ENCODE peak calls at places on chromosomes 3 and 15, in seven cellular contexts. P is SK-N-SH, N is HCT116, U is K562, A is HepG2, D is GM12878, E is H1. W is an unnamed sample.
A peak's percentile ranks its signal among the peaks of the same experiment; 100 is the strongest.

GRCh38 chr15:69094124-69095030 is 66.1 kb upstream of the GLCE start:
- DNase-seq in P (peak; percentile 47), U (no peak), D (no peak), E (no peak), N (no peak), A (no peak), W (no peak)

GRCh38 chr15:67853454-67853853 is 13.6 kb upstream of the RNU6-1 start:
- DNase-seq in D (no peak), U (no peak), A (no peak), P (no peak), N (no peak), E (no peak), W (no peak)

GRCh38 chr15:46080018-46080417 is 445.2 kb downstream of the SQOR start:
- DNase-seq in E (no peak), N (no peak), P (peak; percentile 61), D (no peak), U (no peak), A (no peak), W (no peak)

GRCh38 chr15:24878153-24878552 is 76.6 kb upstream of the SNRPN start:
- DNase-seq in N (no peak), A (peak; percentile 38), U (no peak), P (peak; percentile 57), D (no peak), E (no peak), W (peak; percentile 85)

GRCh38 chr3:155859859-155860258 is 5.6 kb upstream of the SLC33A1 start:
- DNase-seq in N (no peak), U (no peak), E (no peak), A (peak; percentile 44), P (peak; percentile 36), D (no peak), W (peak; percentile 19)

GRCh38 chr15:73108676-73109075 is 56.4 kb downstream of the NEO1 start:
- DNase-seq in U (no peak), P (no peak), A (no peak), N (no peak), E (no peak), D (no peak), W (no peak)

GRCh38 chr3:177713921-177714900 is 516.9 kb upstream of the TBL1XR1 start:
- DNase-seq in P (peak; percentile 44), N (no peak), A (no peak), U (no peak), E (no peak), D (no peak), W (no peak)

GRCh38 chr3:156304406-156304805 is 184.0 kb downstream of the KCNAB1 start:
- DNase-seq in E (no peak), U (no peak), A (no peak), D (no peak), N (no peak), P (no peak), W (no peak)

GRCh38 chr15:84910928-84911623 is 26.6 kb downstream of the SLC28A1 start:
- DNase-seq in E (no peak), P (no peak), U (no peak), N (no peak), A (no peak), D (no peak), W (no peak)

GRCh38 chr3:149382091-149382467 is 4.6 kb upstream of the TM4SF1 start:
- DNase-seq in U (no peak), A (no peak), E (no peak), D (no peak), N (no peak), P (no peak), W (no peak)

GRCh38 chr3:96814581-96815567 is at the start of gene EPHA6:
- DNase-seq in P (peak; percentile 19), U (no peak), E (no peak), N (no peak), D (no peak), A (no peak), W (no peak)

GRCh38 chr15:33142708-33143107 is 51.8 kb downstream of the FMN1 start:
- DNase-seq in P (no peak), E (no peak), U (no peak), N (no peak), D (no peak), A (peak; percentile 18), W (no peak)

GRCh38 chr3:123883111-123883510 is 1.0 kb downstream of the MYLK start:
- DNase-seq in D (no peak), N (no peak), P (no peak), A (no peak), U (no peak), E (no peak), W (no peak)

GRCh38 chr3:123881771-123882170 is 2.4 kb downstream of the MYLK start:
- DNase-seq in U (no peak), N (no peak), D (no peak), A (no peak), E (no peak), P (no peak), W (no peak)

GRCh38 chr3:123883656-123884257 is 375 bp downstream of the MYLK start:
- DNase-seq in U (no peak), P (no peak), D (no peak), E (no peak), N (no peak), A (no peak), W (no peak)

GRCh38 chr3:123884993-123885392 is 861 bp upstream of the MYLK start:
- DNase-seq in A (no peak), N (no peak), U (no peak), D (no peak), E (no peak), P (no peak), W (no peak)

GRCh38 chr3:123884258-123884831 is at the start of gene MYLK:
- DNase-seq in U (peak; percentile 74), P (peak; percentile 92), E (peak; percentile 87), N (peak; percentile 61), A (peak; percentile 65), D (no peak), W (peak; percentile 81)
- TF ChIP-seq JUND in U (no peak), P (no peak), E (no peak), N (no peak), A (no peak), D (no peak), W (no peak)

GRCh38 chr3:21920431-21920830 is 169.4 kb upstream of the ZNF385D start:
- DNase-seq in N (no peak), E (no peak), A (no peak), P (no peak), D (no peak), U (no peak), W (no peak)
- TF ChIP-seq JUND in N (no peak), E (no peak), A (no peak), P (peak; percentile 13), D (no peak), U (no peak), W (no peak)

GRCh38 chr3:124263168-124263567 is 271.2 kb upstream of the ROPN1 start:
- DNase-seq in P (no peak), D (no peak), U (no peak), A (no peak), N (no peak), E (no peak), W (peak; percentile 32)

GRCh38 chr3:124258057-124258500 is 266.2 kb upstream of the ROPN1 start:
- DNase-seq in D (no peak), E (no peak), N (no peak), P (peak; percentile 65), A (no peak), U (no peak), W (no peak)

GRCh38 chr3:124261301-124261700 is 269.4 kb upstream of the ROPN1 start:
- DNase-seq in N (no peak), E (no peak), A (no peak), U (no peak), D (no peak), P (no peak), W (no peak)

GRCh38 chr3:124257332-124257864 is 265.5 kb upstream of the ROPN1 start:
- DNase-seq in E (no peak), N (no peak), A (no peak), P (peak; percentile 38), U (no peak), D (no peak), W (no peak)

GRCh38 chr3:124260206-124260915 is 268.4 kb upstream of the ROPN1 start:
- DNase-seq in A (no peak), D (no peak), U (no peak), N (no peak), E (no peak), P (no peak), W (no peak)
- TF ChIP-seq JUND in A (no peak), D (no peak), U (peak; percentile 28), N (no peak), E (no peak), P (peak; percentile 83), W (no peak)

DNA sequence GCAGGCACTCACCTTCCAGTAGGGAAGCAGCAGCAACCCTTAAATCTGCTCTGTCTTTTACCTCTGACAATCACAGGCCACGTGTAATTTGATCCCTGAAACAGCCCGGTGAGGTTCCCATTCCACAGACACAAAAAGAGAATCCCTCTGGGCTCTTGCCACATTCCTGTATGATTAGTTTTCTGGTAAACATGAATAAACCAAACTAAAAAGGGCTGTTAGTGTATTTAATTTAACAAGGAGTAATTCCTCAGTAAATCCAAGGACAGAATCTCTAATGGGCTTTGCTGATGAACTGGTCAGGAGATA is 186.9 kb downstream of the FAM43A start:
- DNase-seq in A (no peak), E (no peak), D (no peak), U (no peak), N (peak; percentile 10), P (no peak), W (no peak)
- TF ChIP-seq JUND in A (no peak), E (no peak), D (no peak), U (no peak), N (no peak), P (peak; percentile 61), W (no peak)

W was measured in T47D.